ENCODE peak calls at places on chromosomes 4 and X, in ten cellular contexts. G is cardiac muscle cell; F is H1; P is iPS DF 6.9; B is tibial artery; U is tibial nerve; T is heart left ventricle; I is K562; M is effector memory CD4-positive, alpha-beta T cell; R is uterus. X is an unnamed sample.

GRCh38 chr4:72377491-72378194 is 191.4 kb downstream of the ADAMTS3 start:
- DNase-seq in G (peak; percentile 56), F (no peak), P (no peak), B (no peak), U (no peak), T (no peak), I (no peak), M (no peak), R (no peak), X (no peak)

GRCh38 chr4:156931267-156931666 is 40.3 kb downstream of the PDGFC start:
- DNase-seq in G (peak; percentile 80), F (no peak), P (no peak), B (no peak), U (no peak), T (no peak), I (no peak), M (no peak), R (no peak), X (no peak)

GRCh38 chr4:185730387-185730786 is 81.6 kb downstream of the SORBS2 start:
- DNase-seq in G (peak; percentile 71), F (no peak), P (no peak), B (no peak), U (no peak), T (peak; percentile 59), I (peak; percentile 11), M (no peak), R (no peak), X (no peak)

GRCh38 chr4:155094421-155094820 is 114.0 kb upstream of the NPY2R start:
- DNase-seq in G (peak; percentile 58), F (no peak), P (no peak), B (no peak), U (no peak), T (no peak), I (no peak), M (no peak), R (no peak), X (no peak)

GRCh38 chrX:37846934-37847732 is at the start of gene DYNLT3:
- DNase-seq in G (peak; percentile 80), F (peak; percentile 44), P (peak; percentile 29), B (peak; percentile 90), U (peak; percentile 52), T (peak; percentile 85), I (peak; percentile 56), M (peak; percentile 74), R (peak; percentile 73), X (peak; percentile 89)

GRCh38 chrX:103256651-103257050 is 1.7 kb upstream of the TCEAL8 start:
- DNase-seq in G (no peak), F (no peak), P (no peak), B (no peak), U (no peak), T (no peak), I (no peak), M (no peak), R (no peak), X (no peak)

GRCh38 chr4:176792348-176793059 is at the start of gene VEGFC:
- DNase-seq in G (peak; percentile 85), F (peak; percentile 34), P (no peak), B (peak; percentile 67), U (no peak), T (peak; percentile 56), I (no peak), M (no peak), R (peak; percentile 57), X (peak; percentile 61)

GRCh38 chr4:141154725-141155124 is 21.5 kb upstream of the RNF150 start:
- DNase-seq in G (no peak), F (no peak), P (no peak), B (no peak), U (no peak), T (no peak), I (no peak), M (no peak), R (no peak), X (no peak)

GRCh38 chr4:87050596-87050995 is 115.8 kb downstream of the AFF1 start:
- DNase-seq in G (peak; percentile 89), F (no peak), P (no peak), B (no peak), U (peak; percentile 58), T (peak; percentile 51), I (no peak), M (no peak), R (no peak), X (peak; percentile 81)

GRCh38 chr4:658681-659667 is 15.1 kb downstream of the ATP5ME start:
- DNase-seq in G (no peak), F (no peak), P (no peak), B (no peak), U (no peak), T (peak; percentile 15), I (no peak), M (no peak), R (no peak), X (peak; percentile 42)

GRCh38 chr4:154361450-154361849 is 130.1 kb downstream of the DCHS2 start:
- DNase-seq in G (no peak), F (no peak), P (no peak), B (no peak), U (no peak), T (no peak), I (no peak), M (no peak), R (no peak), X (no peak)

DNA sequence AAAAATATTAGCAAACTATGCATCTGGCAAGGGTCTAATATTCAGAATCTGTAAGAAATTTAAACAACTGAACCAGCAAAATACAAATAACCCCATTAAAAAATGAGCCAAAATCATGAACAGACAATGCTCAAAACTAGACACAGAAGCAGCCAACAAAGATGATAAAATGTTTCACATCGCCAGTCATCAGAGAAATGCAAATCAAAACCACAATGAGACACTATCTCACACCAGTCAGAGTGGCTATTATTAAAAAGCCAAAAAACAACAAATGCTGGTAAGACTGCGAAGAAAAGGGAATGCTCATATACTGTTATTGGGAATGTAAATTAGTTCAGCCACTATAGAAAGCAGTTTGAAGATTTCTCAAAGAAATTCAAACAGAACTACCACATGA is 201.3 kb upstream of the CPEB2 start:
- DNase-seq in G (no peak), F (no peak), P (no peak), B (no peak), U (no peak), T (no peak), I (no peak), M (no peak), R (no peak), X (no peak)
- H3K9me3 ChIP-seq in G (no peaks in the 10 kb centered on the region), F (peaks cover 9% of the 10 kb centered on the region), P (peaks cover 2% of the 10 kb centered on the region), B (no peaks in the 10 kb centered on the region), U (no peaks in the 10 kb centered on the region), T (no peaks in the 10 kb centered on the region), I (no peaks in the 10 kb centered on the region), M (no peaks in the 10 kb centered on the region), R (no peaks in the 10 kb centered on the region), X (no peaks in the 10 kb centered on the region)

GRCh38 chr4:134027931-134028330 is 173.7 kb downstream of the PABPC4L start:
- DNase-seq in G (peak; percentile 89), F (no peak), P (no peak), B (no peak), U (no peak), T (no peak), I (no peak), M (no peak), R (no peak), X (no peak)
- H3K27ac ChIP-seq in G (no peak overlapping the region), F (no peak overlapping the region), P (no peak overlapping the region), B (no peak overlapping the region), U (no peak overlapping the region), T (no peak overlapping the region), I (no peak overlapping the region), M (no peak overlapping the region), R (no peak overlapping the region), X (no peak overlapping the region)

GRCh38 chr4:121514443-121514842 is 133.6 kb upstream of the QRFPR start:
- DNase-seq in G (no peak), F (peak; percentile 65), P (peak; percentile 25), B (no peak), U (no peak), T (no peak), I (no peak), M (no peak), R (no peak), X (no peak)

DNA sequence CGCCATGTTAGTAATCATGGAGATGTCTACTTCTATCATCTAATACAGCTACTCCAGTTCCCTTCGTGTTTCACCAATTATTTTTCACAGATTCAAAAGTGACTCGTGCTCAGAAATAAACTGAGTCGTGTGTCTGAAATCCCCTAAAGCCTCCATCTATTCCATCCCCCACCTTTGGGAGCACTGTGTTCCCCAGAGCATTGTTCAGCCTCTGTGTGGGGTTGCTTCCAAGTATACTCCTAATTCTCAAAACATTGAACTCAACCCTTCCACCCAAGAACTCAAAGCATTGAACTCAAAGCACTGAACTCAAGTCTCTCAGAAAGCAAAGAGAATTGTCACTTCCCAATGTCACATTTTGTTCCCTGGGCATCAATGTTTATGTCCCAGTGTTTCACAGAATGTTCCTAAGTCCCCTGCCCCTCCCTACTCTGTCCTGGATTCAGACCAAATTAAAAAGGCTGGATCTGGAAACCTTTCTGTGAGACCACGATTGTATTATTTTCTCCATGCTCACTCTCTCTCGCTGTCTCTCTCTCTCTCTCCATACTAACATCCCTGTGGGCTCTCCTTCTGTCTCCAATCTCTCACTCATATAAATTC is 138.5 kb upstream of the QRFPR start:
- DNase-seq in G (no peak), F (no peak), P (no peak), B (no peak), U (no peak), T (no peak), I (no peak), M (no peak), R (no peak), X (no peak)
- H3K9me3 ChIP-seq in G (no peaks in the 10 kb centered on the region), F (no peaks in the 10 kb centered on the region), P (no peaks in the 10 kb centered on the region), B (no peaks in the 10 kb centered on the region), U (no peaks in the 10 kb centered on the region), T (no peaks in the 10 kb centered on the region), I (no peaks in the 10 kb centered on the region), M (no peaks in the 10 kb centered on the region), R (no peaks in the 10 kb centered on the region), X (no peaks in the 10 kb centered on the region)

GRCh38 chr4:47071863-47072441 is 40.6 kb downstream of the GABRB1 start:
- DNase-seq in G (peak; percentile 16), F (no peak), P (no peak), B (no peak), U (no peak), T (no peak), I (no peak), M (no peak), R (no peak), X (no peak)

GRCh38 chr4:47075241-47075640 is 43.9 kb downstream of the GABRB1 start:
- DNase-seq in G (peak; percentile 8), F (no peak), P (no peak), B (no peak), U (no peak), T (no peak), I (no peak), M (no peak), R (no peak), X (no peak)

GRCh38 chr4:47068986-47069385 is 37.6 kb downstream of the GABRB1 start:
- DNase-seq in G (peak; percentile 23), F (no peak), P (no peak), B (no peak), U (no peak), T (no peak), I (no peak), M (no peak), R (no peak), X (no peak)

GRCh38 chr4:47075919-47076318 is 44.6 kb downstream of the GABRB1 start:
- DNase-seq in G (no peak), F (no peak), P (no peak), B (no peak), U (no peak), T (no peak), I (no peak), M (no peak), R (no peak), X (no peak)

DNA sequence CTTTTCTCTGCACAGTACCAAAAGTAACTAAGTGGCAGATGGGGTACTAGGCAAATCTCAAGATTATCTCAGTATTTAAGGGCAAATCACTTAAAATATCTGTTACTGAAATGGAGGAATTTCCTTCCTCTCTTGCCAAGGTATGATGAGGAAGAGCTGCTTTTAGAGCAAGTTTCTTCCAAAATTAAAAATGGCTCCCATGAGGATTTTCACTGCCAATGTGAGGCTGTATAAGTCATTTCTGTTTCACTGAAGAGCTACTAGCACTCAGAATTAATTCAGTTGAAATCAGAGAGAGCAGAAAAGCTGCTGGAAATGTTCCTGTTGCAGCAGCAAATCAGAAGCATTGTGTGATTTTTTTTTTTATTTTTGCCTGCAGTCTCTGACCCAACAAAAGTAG is 43.5 kb downstream of the GABRB1 start:
- DNase-seq in G (no peak), F (no peak), P (no peak), B (no peak), U (no peak), T (no peak), I (no peak), M (no peak), R (no peak), X (no peak)
- H3K27ac ChIP-seq in G (no peak overlapping the region), F (no peak overlapping the region), P (no peak overlapping the region), B (no peak overlapping the region), U (no peak overlapping the region), T (no peak overlapping the region), I (no peak overlapping the region), M (no peak overlapping the region), R (no peak overlapping the region), X (no peak overlapping the region)